ENCODE peak calls at places on chromosomes 6 and 20, in six cellular contexts. G is HepG2, A is right lobe of liver, L is GM23248, N is IMR-90, T is HCT116. K is an unnamed sample.

GRCh38 chr6:72813807-72814596 is 192.1 kb downstream of the KCNQ5 start:
- DNase-seq in G (no peak), A (no peak), L (no peak), N (no peak), T (no peak), K (no peak)

GRCh38 chr20:24337074-24337473 is 132.4 kb upstream of the SYNDIG1 start:
- DNase-seq in G (no peak), A (no peak), L (peak; percentile 27), N (peak; percentile 35), T (no peak), K (no peak)

GRCh38 chr20:61719691-61720347 is 345.9 kb downstream of the TAF4 start:
- DNase-seq in G (no peak), A (no peak), L (no peak), N (no peak), T (no peak), K (no peak)

GRCh38 chr6:116251568-116252384 is 2.1 kb downstream of the TSPYL4 start:
- DNase-seq in G (no peak), A (no peak), L (peak; percentile 89), N (peak; percentile 80), T (no peak), K (no peak)

GRCh38 chr6:139732451-139732850 is 358.0 kb upstream of the CITED2 start:
- DNase-seq in G (no peak), A (no peak), L (peak; percentile 82), N (peak; percentile 78), T (peak; percentile 18), K (no peak)

GRCh38 chr6:168968801-168969200 is 284.8 kb downstream of the THBS2 start:
- DNase-seq in G (no peak), A (no peak), L (no peak), N (no peak), T (no peak), K (no peak)

GRCh38 chr6:142861711-142862110 is 83.3 kb downstream of the HIVEP2 start:
- DNase-seq in G (no peak), A (no peak), L (no peak), N (no peak), T (no peak), K (no peak)

GRCh38 chr6:104638841-104639290 is 220.9 kb downstream of the HACE1 start:
- DNase-seq in G (no peak), A (no peak), L (no peak), N (no peak), T (no peak), K (no peak)

GRCh38 chr20:25364180-25364788 is 26.4 kb downstream of the ABHD12 start:
- DNase-seq in G (no peak), A (no peak), L (no peak), N (peak; percentile 43), T (no peak), K (no peak)

GRCh38 chr6:118215269-118215668 is 308.2 kb downstream of the SLC35F1 start:
- DNase-seq in G (no peak), A (no peak), L (no peak), N (no peak), T (no peak), K (no peak)

GRCh38 chr6:44062771-44063560 is 64.3 kb downstream of the MRPL14 start:
- DNase-seq in G (no peak), A (no peak), L (no peak), N (no peak), T (no peak), K (peak; percentile 34)

GRCh38 chr6:163310096-163310972 is 104.2 kb upstream of the QKI start:
- DNase-seq in G (no peak), A (no peak), L (no peak), N (no peak), T (no peak), K (no peak)

GRCh38 chr6:20542927-20543602 is 8.8 kb downstream of the CDKAL1 start:
- DNase-seq in G (peak; percentile 76), A (no peak), L (peak; percentile 71), N (peak; percentile 84), T (no peak), K (no peak)

GRCh38 chr6:39816744-39817143 is 24.6 kb downstream of the DAAM2 start:
- DNase-seq in G (no peak), A (no peak), L (no peak), N (peak; percentile 55), T (no peak), K (no peak)
- H3K27ac ChIP-seq in G (no peak overlapping the region), A (no peak overlapping the region), L (no peak overlapping the region), N (no peak overlapping the region), T (no peak overlapping the region), K (peak overlapping the region; percentile 74)

GRCh38 chr6:32128751-32129296 is 778 bp upstream of the ATF6B start:
- DNase-seq in G (no peak), A (no peak), L (no peak), N (no peak), T (no peak), K (no peak)
- H3K4me3 ChIP-seq in G (peak overlapping the region; percentile 100), A (peak overlapping the region; percentile 52), L (peak overlapping the region; percentile 98), N (no peak overlapping the region), T (peak overlapping the region; percentile 94), K (peak overlapping the region; percentile 86)

GRCh38 chr20:4155953-4156352 is 140.6 kb upstream of the RNF24 start:
- DNase-seq in G (no peak), A (no peak), L (no peak), N (no peak), T (no peak), K (no peak)

GRCh38 chr20:4156411-4156810 is 141.1 kb upstream of the RNF24 start:
- DNase-seq in G (no peak), A (no peak), L (no peak), N (no peak), T (no peak), K (peak; percentile 50)

GRCh38 chr20:4153251-4153650 is 137.9 kb upstream of the RNF24 start:
- DNase-seq in G (no peak), A (no peak), L (peak; percentile 29), N (no peak), T (no peak), K (peak; percentile 80)

GRCh38 chr20:4153661-4154238 is 138.4 kb upstream of the RNF24 start:
- DNase-seq in G (no peak), A (no peak), L (no peak), N (no peak), T (no peak), K (no peak)

DNA sequence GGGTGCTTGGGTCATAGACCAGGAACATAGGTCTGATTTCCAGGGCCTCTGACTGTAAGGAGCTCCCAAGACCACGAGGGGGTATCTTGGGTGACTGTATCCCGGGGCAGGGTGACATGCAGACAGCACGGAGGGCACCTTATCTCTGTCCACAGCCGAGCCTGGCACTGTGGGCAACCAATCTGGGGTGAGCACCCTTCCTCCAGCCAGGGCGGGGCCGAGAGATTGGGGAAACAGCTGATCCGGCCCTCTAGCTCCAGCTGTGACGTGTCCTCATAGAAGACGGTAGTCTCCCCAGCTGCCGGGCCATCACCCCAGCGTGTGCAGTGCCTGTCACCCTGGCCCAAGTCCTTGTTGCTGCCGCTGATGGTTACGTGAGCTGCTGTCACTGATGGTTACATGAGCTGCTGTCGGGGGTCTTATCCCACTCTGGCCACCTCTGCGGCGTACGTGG is 139.6 kb upstream of the RNF24 start:
- DNase-seq in G (no peak), A (no peak), L (no peak), N (no peak), T (no peak), K (peak; percentile 54)
- H3K27ac ChIP-seq in G (no peak overlapping the region), A (no peak overlapping the region), L (no peak overlapping the region), N (no peak overlapping the region), T (no peak overlapping the region), K (peak overlapping the region; percentile 1)

DNA sequence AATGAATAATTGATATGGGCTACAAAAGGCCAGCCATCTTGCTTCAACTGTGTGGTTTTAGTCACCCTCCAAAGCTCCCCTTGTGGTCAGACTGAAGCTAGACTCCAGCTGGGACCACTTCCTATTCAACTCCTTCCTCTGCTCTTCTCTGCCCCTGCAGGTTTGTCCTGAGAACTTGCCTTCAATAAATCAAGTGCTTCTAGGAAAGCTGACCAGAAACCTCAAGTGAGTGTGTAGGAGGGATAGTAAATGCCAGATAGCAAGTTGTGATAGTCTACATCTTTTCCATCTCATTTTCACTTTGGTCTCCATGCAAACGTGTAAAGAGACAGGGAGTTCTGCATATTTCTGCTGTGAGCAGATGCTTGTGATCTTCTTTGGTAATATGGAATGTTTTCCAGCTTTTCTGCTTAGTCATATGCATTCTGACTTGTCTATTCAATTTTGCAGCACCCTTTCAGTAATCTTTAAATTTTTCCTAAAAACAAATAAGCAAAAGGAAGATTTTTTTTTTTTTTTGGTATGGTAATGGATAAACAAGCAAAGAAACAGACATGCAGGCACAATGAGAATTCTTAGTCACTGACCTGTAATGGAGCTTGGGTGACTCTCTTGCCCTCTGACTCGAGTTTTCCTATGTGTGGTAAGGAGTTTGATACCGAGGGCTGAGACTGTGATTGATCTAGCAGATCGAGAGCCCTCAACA is 201.3 kb upstream of the BTBD3 start:
- DNase-seq in G (peak; percentile 62), A (no peak), L (peak; percentile 82), N (peak; percentile 90), T (peak; percentile 65), K (no peak)
- H3K4me3 ChIP-seq in G (no peak overlapping the region), A (no peak overlapping the region), L (peak overlapping the region; percentile 39), N (no peak overlapping the region), T (no peak overlapping the region), K (no peak overlapping the region)

GRCh38 chr6:161271343-161272019 is 2.4 kb downstream of the AGPAT4 start:
- DNase-seq in G (no peak), A (no peak), L (no peak), N (no peak), T (no peak), K (no peak)
- H3K27ac ChIP-seq in G (no peak overlapping the region), A (no peak overlapping the region), L (no peak overlapping the region), N (no peak overlapping the region), T (no peak overlapping the region), K (no peak overlapping the region)

DNA sequence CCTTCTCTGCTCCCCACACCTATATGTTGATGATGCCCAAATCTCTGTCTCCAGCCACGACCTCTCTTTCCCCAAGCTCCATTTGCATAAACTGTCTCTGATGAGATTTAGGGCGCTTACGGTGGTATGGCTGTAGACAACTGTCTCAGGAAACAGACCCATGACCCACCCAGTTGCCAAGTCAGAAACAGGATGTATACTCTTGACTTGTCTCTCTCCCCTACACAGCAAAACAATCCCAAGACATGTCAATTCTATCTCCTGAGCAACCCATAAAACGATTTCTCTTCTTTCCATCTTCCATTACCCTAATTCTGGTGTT is 13.9 kb downstream of the GNL1 start:
- DNase-seq in G (no peak), A (no peak), L (no peak), N (no peak), T (no peak), K (no peak)
- H3K4me3 ChIP-seq in G (no peak overlapping the region), A (no peak overlapping the region), L (no peak overlapping the region), N (no peak overlapping the region), T (no peak overlapping the region), K (peak overlapping the region; percentile 39)

GRCh38 chr6:35049885-35050284 is 91.3 kb downstream of the TCP11 start:
- DNase-seq in G (no peak), A (no peak), L (peak; percentile 68), N (peak; percentile 93), T (no peak), K (no peak)
- H3K27ac ChIP-seq in G (no peak overlapping the region), A (no peak overlapping the region), L (no peak overlapping the region), N (peak overlapping the region; percentile 79), T (no peak overlapping the region), K (peak overlapping the region; percentile 73)

GRCh38 chr6:107315116-107315515 is 144.2 kb downstream of the PDSS2 start:
- DNase-seq in G (no peak), A (no peak), L (no peak), N (no peak), T (no peak), K (no peak)
- H3K4me3 ChIP-seq in G (no peak overlapping the region), A (no peak overlapping the region), L (no peak overlapping the region), N (no peak overlapping the region), T (no peak overlapping the region), K (no peak overlapping the region)

K was measured in stomach.